ENCODE peak calls at places on chromosomes 5 and 9, in nine cellular contexts. P is HFF-Myc, T is heart right ventricle, V is omental fat pad, I is ovary, Z is cardiac fibroblast, X is type B pancreatic cell, A is suprapubic skin, E is GM12865. M is an unnamed sample.

GRCh38 chr5:41870621-41871048 is 410 bp upstream of the OXCT1 start:
- DNase-seq in P (no peak), T (no peak), V (no peak), I (no peak), Z (no peak), X (no peak), A (no peak), E (no peak), M (no peak)

GRCh38 chr5:73135429-73136276 is 15.3 kb downstream of the TMEM171 start:
- DNase-seq in P (peak), T (no peak), V (no peak), I (no peak), Z (peak), X (no peak), A (no peak), E (no peak), M (no peak)

GRCh38 chr9:99486684-99487083 is 264.6 kb downstream of the SEC61B start:
- DNase-seq in P (no peak), T (no peak), V (no peak), I (no peak), Z (no peak), X (no peak), A (no peak), E (no peak), M (no peak)

GRCh38 chr5:73596705-73597328 is 29.2 kb upstream of the ARHGEF28 start:
- DNase-seq in P (peak), T (no peak), V (no peak), I (no peak), Z (peak), X (no peak), A (no peak), E (peak), M (no peak)

GRCh38 chr5:128673970-128674369 is 135.9 kb upstream of the FBN2 start:
- DNase-seq in P (no peak), T (no peak), V (no peak), I (no peak), Z (no peak), X (no peak), A (no peak), E (no peak), M (no peak)

GRCh38 chr9:115551396-115551795 is 433.4 kb upstream of the TNC start:
- DNase-seq in P (peak), T (no peak), V (no peak), I (no peak), Z (no peak), X (no peak), A (no peak), E (no peak), M (no peak)

GRCh38 chr5:14743601-14744295 is 79.2 kb downstream of the OTULIN start:
- DNase-seq in P (no peak), T (no peak), V (no peak), I (no peak), Z (peak), X (no peak), A (no peak), E (no peak), M (no peak)

GRCh38 chr5:178227138-178227659 is 5.4 kb downstream of the PHYKPL start:
- DNase-seq in P (no peak), T (no peak), V (no peak), I (no peak), Z (peak), X (no peak), A (no peak), E (no peak), M (no peak)

GRCh38 chr5:15354011-15354410 is 146.0 kb upstream of the FBXL7 start:
- DNase-seq in P (peak), T (no peak), V (no peak), I (no peak), Z (no peak), X (no peak), A (no peak), E (no peak), M (no peak)

GRCh38 chr9:121298689-121299112 is 30.7 kb downstream of the GSN start:
- DNase-seq in P (no peak), T (no peak), V (no peak), I (no peak), Z (peak), X (no peak), A (peak), E (no peak), M (no peak)

GRCh38 chr9:105216440-105217178 is 27.8 kb upstream of the SLC44A1 start:
- DNase-seq in P (no peak), T (peak), V (no peak), I (no peak), Z (no peak), X (no peak), A (no peak), E (no peak), M (no peak)

GRCh38 chr5:121693864-121694263 is 157.8 kb upstream of the FTMT start:
- DNase-seq in P (no peak), T (no peak), V (no peak), I (no peak), Z (peak), X (no peak), A (no peak), E (peak), M (no peak)

GRCh38 chr9:94065535-94065961 is 18.7 kb upstream of the PTPDC1 start:
- DNase-seq in P (peak), T (peak), V (peak), I (peak), Z (peak), X (no peak), A (peak), E (peak), M (no peak)

GRCh38 chr5:3600106-3600997 is 4.7 kb downstream of the IRX1 start:
- DNase-seq in P (no peak), T (no peak), V (no peak), I (no peak), Z (no peak), X (no peak), A (no peak), E (no peak), M (no peak)

GRCh38 chr5:65801332-65801731 is 79.3 kb downstream of the NLN start:
- DNase-seq in P (no peak), T (no peak), V (no peak), I (no peak), Z (peak), X (no peak), A (no peak), E (no peak), M (no peak)

GRCh38 chr5:77636423-77637169 is 1.9 kb downstream of the OTP start:
- DNase-seq in P (no peak), T (no peak), V (no peak), I (no peak), Z (no peak), X (peak), A (no peak), E (no peak), M (peak)

GRCh38 chr5:136526798-136527197 is 161.5 kb upstream of the TRPC7 start:
- DNase-seq in P (no peak), T (no peak), V (no peak), I (no peak), Z (no peak), X (no peak), A (no peak), E (no peak), M (no peak)

GRCh38 chr9:27192291-27192960 is 83.4 kb downstream of the TEK start:
- DNase-seq in P (no peak), T (peak), V (no peak), I (no peak), Z (peak), X (no peak), A (no peak), E (no peak), M (no peak)

GRCh38 chr9:8486095-8486494 is 686.5 kb upstream of the DMAC1 start:
- DNase-seq in P (no peak), T (no peak), V (no peak), I (no peak), Z (peak), X (no peak), A (no peak), E (no peak), M (no peak)
- TF ChIP-seq CTCF in P (peak), T (peak), V (no peak), I (no peak), Z (peak), X (peak), A (no peak), E (no peak), M (no peak)

GRCh38 chr9:37206121-37206620 is 85.8 kb downstream of the ZCCHC7 start:
- DNase-seq in P (no peak), T (no peak), V (no peak), I (no peak), Z (no peak), X (no peak), A (no peak), E (no peak), M (no peak)

GRCh38 chr9:37215456-37216229 is 95.3 kb downstream of the ZCCHC7 start:
- DNase-seq in P (no peak), T (no peak), V (no peak), I (no peak), Z (peak), X (no peak), A (no peak), E (no peak), M (no peak)

GRCh38 chr9:37212435-37212834 is 92.1 kb downstream of the ZCCHC7 start:
- DNase-seq in P (no peak), T (no peak), V (no peak), I (no peak), Z (no peak), X (no peak), A (no peak), E (no peak), M (no peak)

GRCh38 chr9:37210737-37211523 is 90.6 kb downstream of the ZCCHC7 start:
- DNase-seq in P (no peak), T (no peak), V (no peak), I (no peak), Z (no peak), X (no peak), A (no peak), E (peak), M (no peak)

GRCh38 chr9:37209431-37210386 is 89.3 kb downstream of the ZCCHC7 start:
- DNase-seq in P (no peak), T (no peak), V (no peak), I (no peak), Z (peak), X (no peak), A (no peak), E (peak), M (no peak)
- TF ChIP-seq CTCF in P (peak), T (peak), V (no peak), I (no peak), Z (peak), X (peak), A (no peak), E (no peak), M (no peak)

DNA sequence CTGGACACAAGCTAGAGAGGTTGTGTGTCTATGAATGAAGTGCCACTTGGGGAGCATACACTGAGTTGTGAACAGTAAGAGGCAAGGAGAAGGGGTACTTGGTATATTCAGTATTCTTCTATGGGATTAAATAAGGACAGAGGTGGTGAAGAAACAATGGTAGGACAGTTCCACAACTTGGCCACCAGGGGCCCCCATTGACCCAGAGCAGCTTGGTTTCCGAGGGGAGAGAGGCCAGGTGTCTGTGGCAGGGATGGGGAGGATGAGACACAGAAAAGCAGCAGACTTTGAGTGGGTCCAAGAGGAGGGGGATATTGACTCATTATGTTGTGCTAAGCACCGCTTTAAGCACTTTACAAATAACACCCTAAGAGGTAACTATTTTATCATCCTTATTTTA is 220.6 kb downstream of the MELK start:
- DNase-seq in P (no peak), T (no peak), V (no peak), I (no peak), Z (no peak), X (no peak), A (no peak), E (peak), M (no peak)
- TF ChIP-seq CTCF in P (peak), T (no peak), V (no peak), I (no peak), Z (peak), X (peak), A (no peak), E (peak), M (no peak)

GRCh38 chr5:157130933-157131332 is 11.7 kb downstream of the MED7 start:
- DNase-seq in P (no peak), T (no peak), V (no peak), I (no peak), Z (no peak), X (no peak), A (no peak), E (peak), M (no peak)

GRCh38 chr5:157137691-157138090 is 5.0 kb downstream of the MED7 start:
- DNase-seq in P (no peak), T (no peak), V (no peak), I (no peak), Z (peak), X (no peak), A (no peak), E (no peak), M (no peak)

GRCh38 chr5:157132302-157132612 is 10.4 kb downstream of the MED7 start:
- DNase-seq in P (no peak), T (no peak), V (no peak), I (no peak), Z (no peak), X (no peak), A (no peak), E (no peak), M (no peak)
- TF ChIP-seq CTCF in P (no peak), T (no peak), V (no peak), I (no peak), Z (no peak), X (no peak), A (no peak), E (no peak), M (no peak)

GRCh38 chr9:88535226-88535931 is 401 bp downstream of the NXNL2 start:
- DNase-seq in P (no peak), T (peak), V (no peak), I (peak), Z (no peak), X (no peak), A (no peak), E (no peak), M (no peak)
- TF ChIP-seq CTCF in P (no peak), T (no peak), V (no peak), I (no peak), Z (no peak), X (no peak), A (no peak), E (no peak), M (no peak)

GRCh38 chr5:5886812-5887486 is 464.5 kb downstream of the ICE1 start:
- DNase-seq in P (no peak), T (peak), V (no peak), I (no peak), Z (no peak), X (no peak), A (no peak), E (peak), M (peak)
- TF ChIP-seq CTCF in P (no peak), T (peak), V (no peak), I (no peak), Z (no peak), X (peak), A (no peak), E (peak), M (peak)

GRCh38 chr9:113592806-113593575 is 129.5 kb downstream of the RGS3 start:
- DNase-seq in P (no peak), T (no peak), V (no peak), I (no peak), Z (no peak), X (no peak), A (no peak), E (no peak), M (no peak)

GRCh38 chr9:113590389-113590788 is 126.9 kb downstream of the RGS3 start:
- DNase-seq in P (no peak), T (no peak), V (no peak), I (no peak), Z (no peak), X (no peak), A (no peak), E (no peak), M (no peak)

GRCh38 chr9:113593682-113594281 is 130.3 kb downstream of the RGS3 start:
- DNase-seq in P (peak), T (peak), V (peak), I (peak), Z (peak), X (peak), A (peak), E (peak), M (peak)

GRCh38 chr9:113590991-113591898 is 127.7 kb downstream of the RGS3 start:
- DNase-seq in P (no peak), T (peak), V (peak), I (peak), Z (peak), X (peak), A (peak), E (peak), M (peak)

DNA sequence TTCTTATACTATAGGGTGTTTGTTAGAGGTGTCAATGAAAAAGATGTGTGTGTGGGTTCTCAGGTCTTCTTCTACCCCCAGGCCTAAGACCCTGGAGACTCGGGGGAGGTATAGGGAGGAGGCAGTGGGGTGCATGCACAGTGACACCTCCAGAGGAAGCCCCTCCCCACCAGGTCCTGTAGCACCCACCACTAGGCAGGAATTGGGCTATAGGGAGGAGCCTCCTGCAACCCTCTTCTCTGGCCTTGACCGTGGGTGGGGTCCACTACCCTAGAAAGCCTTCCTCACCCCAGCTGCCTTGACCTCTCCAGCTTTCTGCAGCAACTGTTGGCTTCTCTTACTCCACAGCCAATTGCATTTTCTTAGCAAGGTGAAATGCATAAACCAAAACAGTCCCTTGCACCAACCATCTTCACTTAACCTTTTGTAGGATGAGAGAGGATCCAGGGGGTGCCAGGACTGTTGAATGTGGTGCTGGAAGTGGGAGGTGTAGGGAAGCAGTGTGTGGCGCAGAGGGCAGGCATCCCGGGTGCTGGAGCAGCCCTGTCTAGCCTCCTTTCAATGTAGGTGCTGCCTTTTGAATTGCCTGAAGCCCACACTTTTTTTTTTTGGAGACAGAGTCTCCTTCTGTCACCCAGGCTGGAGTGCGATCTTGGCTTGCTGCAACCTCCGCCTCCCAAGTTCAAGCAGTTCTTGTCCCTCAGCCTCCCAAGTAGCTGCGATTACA is 128.5 kb downstream of the RGS3 start:
- DNase-seq in P (no peak), T (no peak), V (no peak), I (no peak), Z (no peak), X (no peak), A (no peak), E (no peak), M (no peak)
- TF ChIP-seq CTCF in P (no peak), T (no peak), V (no peak), I (no peak), Z (no peak), X (no peak), A (no peak), E (no peak), M (no peak)